ENCODE peak calls at places on chromosomes 7 and 10, in eight cellular contexts. R is astrocyte of the spinal cord; B is neuronal stem cell; M is adrenal gland; P is CD8-positive, alpha-beta memory T cell; Z is CD8-positive, alpha-beta T cell; D is HL-60; W is spleen. K is an unnamed sample.

GRCh38 chr10:103966671-103967432 is at the start of gene SLK:
- DNase-seq in R (peak), B (peak), M (peak), Z (peak), W (peak), D (peak), P (peak), K (peak)

GRCh38 chr7:12327922-12328321 is 75.7 kb downstream of the VWDE start:
- DNase-seq in B (no peak), Z (no peak), P (no peak), R (no peak), D (no peak), W (no peak), M (no peak), K (no peak)

GRCh38 chr7:99833289-99833877 is 5.6 kb downstream of the CYP3A43 start:
- DNase-seq in Z (no peak), D (no peak), B (no peak), W (no peak), P (no peak), R (no peak), M (no peak), K (no peak)

GRCh38 chr7:20350518-20350951 is 19.8 kb downstream of the ITGB8 start:
- DNase-seq in B (no peak), R (peak), P (no peak), Z (no peak), M (no peak), D (no peak), W (no peak), K (no peak)

GRCh38 chr7:55127135-55127551 is 108.3 kb downstream of the EGFR start:
- DNase-seq in R (no peak), B (no peak), M (no peak), P (no peak), Z (no peak), W (no peak), D (no peak), K (no peak)

GRCh38 chr10:48363617-48364355 is 57.3 kb downstream of the MAPK8 start:
- DNase-seq in P (no peak), R (peak), Z (peak), D (peak), M (peak), B (peak), W (no peak), K (peak)

GRCh38 chr10:104350146-104350635 is 3.4 kb upstream of the CFAP58 start:
- DNase-seq in W (no peak), B (no peak), P (no peak), D (no peak), Z (no peak), M (no peak), R (peak), K (peak)

GRCh38 chr7:66859794-66860645 is 61.0 kb upstream of the TMEM248 start:
- DNase-seq in M (no peak), W (no peak), Z (no peak), D (no peak), R (no peak), P (no peak), B (no peak), K (no peak)

GRCh38 chr7:108114117-108114841 is 15.9 kb downstream of the LAMB4 start:
- DNase-seq in Z (no peak), W (no peak), P (no peak), B (peak), R (no peak), D (no peak), M (no peak), K (peak)

GRCh38 chr7:33903770-33904679 is 1.3 kb upstream of the BMPER start:
- DNase-seq in Z (no peak), W (peak), P (no peak), R (peak), M (peak), B (peak), D (no peak), K (no peak)

GRCh38 chr7:117715784-117716445 is 157.3 kb downstream of the CTTNBP2 start:
- DNase-seq in D (peak), B (peak), M (peak), W (no peak), Z (no peak), P (no peak), R (peak), K (peak)

GRCh38 chr7:158280467-158281154 is 307.0 kb downstream of the PTPRN2 start:
- DNase-seq in P (no peak), Z (no peak), R (no peak), W (peak), M (no peak), B (no peak), D (no peak), K (no peak)

GRCh38 chr10:30068482-30069223 is 9.3 kb upstream of the JCAD start:
- DNase-seq in P (no peak), R (no peak), M (no peak), W (no peak), B (no peak), D (no peak), Z (no peak), K (no peak)

GRCh38 chr10:124701881-124702656 is 42.1 kb downstream of the FAM53B start:
- DNase-seq in P (no peak), R (peak), M (peak), B (no peak), W (peak), D (no peak), Z (no peak), K (no peak)

GRCh38 chr10:44385423-44385725 is 477 bp upstream of the CXCL12 start:
- DNase-seq in R (no peak), P (no peak), B (no peak), D (no peak), M (peak), Z (no peak), W (no peak), K (no peak)

GRCh38 chr10:44383749-44384600 is 922 bp downstream of the CXCL12 start:
- DNase-seq in D (no peak), R (peak), P (no peak), Z (no peak), B (no peak), W (peak), M (peak), K (no peak)

GRCh38 chr10:44384601-44385422 is at the start of gene CXCL12:
- DNase-seq in D (no peak), Z (no peak), B (no peak), R (peak), W (peak), M (peak), P (no peak), K (no peak)

GRCh38 chr10:44386546-44387052 is 1.7 kb upstream of the CXCL12 start:
- DNase-seq in P (peak), D (peak), R (peak), M (peak), W (peak), B (peak), Z (peak), K (no peak)

GRCh38 chr10:44385726-44386438 is 985 bp upstream of the CXCL12 start:
- DNase-seq in B (no peak), M (peak), P (no peak), Z (no peak), D (no peak), W (peak), R (no peak), K (no peak)
- H3K4me3 ChIP-seq in B (no peak), M (no peak), P (no peak), Z (no peak), D (no peak), W (no peak), R (no peak), K (no peak)

GRCh38 chr10:100907773-100908172 is 5.0 kb upstream of the SLF2 start:
- DNase-seq in R (no peak), P (no peak), W (no peak), D (no peak), Z (no peak), B (no peak), M (no peak), K (no peak)

GRCh38 chr10:100912013-100912608 is 652 bp upstream of the SLF2 start:
- DNase-seq in Z (no peak), M (peak), W (no peak), R (no peak), D (no peak), P (no peak), B (no peak), K (no peak)

GRCh38 chr10:100911472-100911871 is 1.3 kb upstream of the SLF2 start:
- DNase-seq in M (no peak), R (no peak), W (no peak), B (no peak), D (no peak), P (no peak), Z (no peak), K (no peak)

GRCh38 chr10:100908378-100908777 is 4.4 kb upstream of the SLF2 start:
- DNase-seq in B (no peak), P (no peak), M (no peak), W (no peak), D (no peak), Z (no peak), R (no peak), K (no peak)

GRCh38 chr10:100909506-100910260 is 3.1 kb upstream of the SLF2 start:
- DNase-seq in W (no peak), P (no peak), R (no peak), M (no peak), B (no peak), D (no peak), Z (no peak), K (peak)
- H3K4me3 ChIP-seq in W (no peak), P (no peak), R (no peak), M (no peak), B (no peak), D (no peak), Z (no peak), K (no peak)

GRCh38 chr7:6433814-6434630 is 13.7 kb downstream of the DAGLB start:
- DNase-seq in P (no peak), Z (no peak), M (no peak), B (no peak), W (no peak), D (no peak), R (no peak), K (no peak)

GRCh38 chr7:6438427-6438826 is 9.3 kb downstream of the DAGLB start:
- DNase-seq in Z (no peak), R (no peak), D (no peak), B (no peak), M (no peak), W (no peak), P (no peak), K (peak)

GRCh38 chr7:6437251-6437650 is 10.5 kb downstream of the DAGLB start:
- DNase-seq in B (no peak), W (no peak), M (no peak), D (no peak), P (no peak), R (no peak), Z (no peak), K (no peak)

GRCh38 chr7:6436385-6436685 is 11.4 kb downstream of the DAGLB start:
- DNase-seq in R (no peak), Z (peak), M (no peak), B (no peak), P (no peak), D (no peak), W (no peak), K (no peak)

GRCh38 chr7:6435486-6436384 is 12.0 kb downstream of the DAGLB start:
- DNase-seq in M (peak), Z (peak), R (peak), D (peak), W (peak), B (peak), P (peak), K (peak)
- H3K4me3 ChIP-seq in M (no peak), Z (peak), R (no peak), D (no peak), W (no peak), B (no peak), P (peak), K (no peak)

DNA sequence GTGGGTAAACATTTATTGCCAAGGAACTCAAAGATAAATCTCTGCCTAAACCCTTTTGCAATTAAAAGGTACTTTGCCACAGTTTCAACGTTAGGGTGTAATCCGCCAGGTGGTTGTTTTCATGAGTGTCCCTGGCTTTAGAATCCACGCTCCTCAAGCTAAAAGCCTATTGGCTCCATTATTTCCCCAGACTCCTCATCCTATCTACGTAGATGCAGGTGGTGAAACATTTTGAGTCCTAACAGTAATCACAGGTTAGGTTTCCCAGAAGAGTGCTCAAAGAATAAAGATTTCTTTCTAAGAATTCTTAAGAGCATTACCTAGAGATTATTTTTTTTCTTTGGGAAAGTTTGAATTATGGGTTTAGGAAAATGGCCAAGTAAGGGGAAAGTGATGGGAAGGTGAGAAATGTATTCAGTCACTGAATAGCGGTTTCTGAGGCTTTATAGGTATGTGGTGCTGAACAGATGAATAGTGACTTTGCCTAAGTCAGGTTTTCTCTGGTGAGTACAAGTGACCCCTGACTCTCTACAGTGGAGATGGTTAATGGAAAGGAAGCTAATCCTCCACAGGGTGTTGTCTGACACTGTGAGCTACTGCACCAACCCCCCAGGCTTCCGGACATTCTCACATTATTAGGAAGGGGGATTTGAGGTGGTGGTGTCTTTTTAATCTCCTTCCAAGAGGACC is 60.2 kb downstream of the NRP1 start:
- DNase-seq in R (peak), Z (no peak), W (no peak), B (no peak), D (no peak), P (no peak), M (no peak), K (no peak)
- H3K4me3 ChIP-seq in R (no peak), Z (no peak), W (no peak), B (no peak), D (no peak), P (no peak), M (no peak), K (no peak)

GRCh38 chr7:137916564-137916963 is 69.8 kb upstream of the DGKI start:
- DNase-seq in D (no peak), R (no peak), B (no peak), W (no peak), P (no peak), M (no peak), Z (no peak), K (no peak)

GRCh38 chr7:137915266-137915665 is 68.5 kb upstream of the DGKI start:
- DNase-seq in M (no peak), B (no peak), Z (no peak), D (no peak), W (no peak), P (no peak), R (no peak), K (no peak)

GRCh38 chr7:137916980-137917645 is 70.3 kb upstream of the DGKI start:
- DNase-seq in B (no peak), R (no peak), W (no peak), Z (no peak), D (no peak), P (no peak), M (no peak), K (no peak)

GRCh38 chr7:137909042-137909441 is 62.3 kb upstream of the DGKI start:
- DNase-seq in M (no peak), B (no peak), W (no peak), R (no peak), Z (no peak), D (no peak), P (no peak), K (no peak)

GRCh38 chr7:137913985-137914384 is 67.2 kb upstream of the DGKI start:
- DNase-seq in B (no peak), R (no peak), Z (no peak), P (no peak), W (no peak), M (no peak), D (no peak), K (no peak)
- H3K4me3 ChIP-seq in B (no peak), R (no peak), Z (no peak), P (no peak), W (no peak), M (no peak), D (no peak), K (no peak)

GRCh38 chr10:69570050-69570816 is 3.0 kb downstream of the NEUROG3 start:
- DNase-seq in R (no peak), P (no peak), W (no peak), Z (no peak), B (no peak), M (no peak), D (no peak), K (no peak)
- H3K4me3 ChIP-seq in R (no peak), P (no peak), W (no peak), Z (no peak), B (no peak), M (no peak), D (no peak), K (no peak)

DNA sequence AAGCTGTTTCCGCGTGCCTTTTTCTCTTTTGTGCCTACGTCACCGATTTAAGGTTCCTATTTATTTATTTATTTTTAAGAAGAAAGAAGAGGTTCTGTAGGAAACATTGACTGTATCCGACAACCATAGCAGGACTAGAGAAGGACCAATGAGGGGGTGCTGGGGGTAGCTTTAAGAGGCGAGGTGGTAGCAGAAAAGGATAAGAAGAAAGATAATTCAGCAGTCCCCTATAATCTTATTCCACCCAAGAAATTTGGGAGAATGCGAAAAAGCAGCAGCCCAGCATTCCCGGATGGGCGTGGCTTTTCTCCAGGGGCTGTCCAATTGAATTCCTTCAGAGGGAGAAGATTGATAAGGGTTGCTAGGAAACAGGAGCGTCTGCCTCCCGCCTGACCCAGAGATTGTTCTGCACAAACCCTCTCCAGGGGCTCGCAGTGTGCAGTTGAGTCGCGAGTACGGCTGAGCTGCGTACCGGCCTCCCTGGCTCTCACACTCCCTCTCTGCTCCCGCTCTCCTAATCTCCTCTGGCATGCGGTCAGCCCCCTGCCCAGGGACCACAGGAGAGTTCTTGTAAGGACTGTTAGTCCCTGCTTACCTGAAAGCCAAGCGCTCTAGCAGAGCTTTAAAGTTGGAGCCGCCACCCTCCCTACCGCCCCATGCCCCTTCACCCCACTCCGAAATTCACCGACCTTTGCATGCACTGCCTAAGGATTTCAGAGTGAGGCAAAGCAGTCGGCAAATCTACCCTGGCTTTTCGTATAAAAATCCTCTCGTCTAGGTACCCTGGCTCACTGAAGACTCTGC is at the start of gene GRM3:
- DNase-seq in W (no peak), D (no peak), R (peak), M (peak), Z (no peak), P (no peak), B (peak), K (no peak)
- H3K4me3 ChIP-seq in W (no peak), D (no peak), R (peak), M (no peak), Z (no peak), P (no peak), B (peak), K (no peak)

DNA sequence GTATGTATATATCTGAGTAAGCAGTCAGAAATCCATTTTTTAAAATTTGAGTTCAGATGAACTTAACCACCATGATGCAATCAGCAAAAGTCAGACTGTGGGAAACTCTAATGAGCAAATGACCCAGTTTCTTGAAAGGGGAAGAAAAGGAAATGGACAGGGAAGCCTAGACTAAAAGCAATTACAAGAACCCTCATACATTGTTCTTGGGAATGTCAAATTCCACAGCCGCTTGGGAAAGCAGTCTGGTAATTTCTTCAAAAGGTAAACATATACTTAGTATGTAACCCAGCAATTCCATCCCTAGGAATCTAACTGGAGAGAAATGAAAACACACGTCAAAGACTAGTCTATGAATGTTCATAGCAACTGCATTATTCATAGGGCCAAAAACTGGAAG is 16.4 kb upstream of the FOXK1 start:
- DNase-seq in R (peak), M (no peak), P (no peak), W (no peak), B (no peak), Z (no peak), D (no peak), K (no peak)
- H3K4me3 ChIP-seq in R (no peak), M (no peak), P (no peak), W (no peak), B (no peak), Z (no peak), D (no peak), K (no peak)

GRCh38 chr7:93046641-93047040 is 71.1 kb downstream of the SAMD9 start:
- DNase-seq in W (no peak), P (no peak), Z (no peak), D (no peak), R (no peak), M (no peak), B (no peak), K (no peak)

GRCh38 chr7:93047514-93048099 is 70.2 kb downstream of the SAMD9 start:
- DNase-seq in Z (no peak), R (no peak), B (no peak), P (no peak), M (no peak), D (no peak), W (no peak), K (no peak)

GRCh38 chr7:93040355-93040754 is 77.4 kb downstream of the SAMD9 start:
- DNase-seq in Z (no peak), R (no peak), M (no peak), B (no peak), P (no peak), W (no peak), D (no peak), K (no peak)

GRCh38 chr7:93044147-93044810 is 73.5 kb downstream of the SAMD9 start:
- DNase-seq in R (peak), Z (no peak), B (peak), W (no peak), D (no peak), M (no peak), P (no peak), K (no peak)

GRCh38 chr7:93043393-93043985 is 74.3 kb downstream of the SAMD9 start:
- DNase-seq in P (no peak), D (no peak), M (no peak), Z (no peak), R (peak), W (peak), B (peak), K (no peak)
- H3K4me3 ChIP-seq in P (no peak), D (no peak), M (no peak), Z (no peak), R (peak), W (no peak), B (peak), K (no peak)

DNA sequence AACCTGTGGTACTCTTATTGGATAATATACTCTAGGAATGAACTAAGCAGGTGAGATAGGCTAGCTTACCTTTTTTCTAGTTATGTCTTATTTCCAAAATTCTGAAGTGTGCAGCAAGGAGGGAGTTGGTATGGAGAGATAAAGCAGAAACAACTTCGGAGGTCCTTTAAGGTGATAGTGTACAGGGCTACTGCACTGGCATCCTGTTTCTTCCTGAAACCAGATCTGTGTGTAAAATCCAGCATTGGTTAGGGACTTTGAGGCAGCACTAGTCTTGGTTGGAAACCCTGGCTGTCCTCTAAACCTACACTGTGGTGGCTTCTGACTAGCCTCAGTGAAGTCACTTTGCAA is 66.9 kb upstream of the STRIP2 start:
- DNase-seq in M (no peak), Z (no peak), B (no peak), D (no peak), P (no peak), R (no peak), W (no peak), K (no peak)
- H3K4me3 ChIP-seq in M (no peak), Z (no peak), B (no peak), D (no peak), P (no peak), R (no peak), W (no peak), K (no peak)